ENCODE peak calls at places on chromosomes 4 and X, in nine cellular contexts. G is astrocyte of the spinal cord, N is PC-3, R is HCT116, W is heart right ventricle, P is osteoblast, Z is HFF-Myc, U is lung, B is thyroid gland. C is an unnamed sample.

GRCh38 chr4:37667197-37668100 is 18.7 kb downstream of the RELL1 start:
- DNase-seq in G (no peak), N (no peak), R (no peak), W (no peak), P (peak), Z (no peak), U (no peak), B (no peak), C (no peak)

GRCh38 chrX:107826286-107827136 is 845 bp downstream of the MID2 start:
- DNase-seq in G (peak), N (peak), R (no peak), W (peak), P (peak), Z (no peak), U (no peak), B (peak), C (no peak)

GRCh38 chr4:152516156-152516555 is 19.7 kb downstream of the FBXW7 start:
- DNase-seq in G (no peak), N (no peak), R (no peak), W (no peak), P (no peak), Z (peak), U (no peak), B (no peak), C (no peak)

GRCh38 chr4:38531126-38531737 is 132.8 kb upstream of the KLF3 start:
- DNase-seq in G (peak), N (no peak), R (no peak), W (no peak), P (peak), Z (peak), U (no peak), B (peak), C (peak)

GRCh38 chr4:93710847-93711430 is 117.6 kb upstream of the ATOH1 start:
- DNase-seq in G (no peak), N (peak), R (no peak), W (no peak), P (no peak), Z (no peak), U (peak), B (peak), C (no peak)

GRCh38 chr4:57320880-57321279 is 210.7 kb upstream of the IGFBP7 start:
- DNase-seq in G (no peak), N (no peak), R (no peak), W (no peak), P (no peak), Z (no peak), U (no peak), B (no peak), C (no peak)

GRCh38 chr4:107083-107443 is 17.2 kb upstream of the ZNF718 start:
- DNase-seq in G (no peak), N (no peak), R (no peak), W (no peak), P (no peak), Z (no peak), U (no peak), B (no peak), C (no peak)

GRCh38 chr4:79757580-79757979 is 315.4 kb downstream of the ANTXR2 start:
- DNase-seq in G (peak), N (peak), R (no peak), W (no peak), P (no peak), Z (no peak), U (no peak), B (no peak), C (peak)

DNA sequence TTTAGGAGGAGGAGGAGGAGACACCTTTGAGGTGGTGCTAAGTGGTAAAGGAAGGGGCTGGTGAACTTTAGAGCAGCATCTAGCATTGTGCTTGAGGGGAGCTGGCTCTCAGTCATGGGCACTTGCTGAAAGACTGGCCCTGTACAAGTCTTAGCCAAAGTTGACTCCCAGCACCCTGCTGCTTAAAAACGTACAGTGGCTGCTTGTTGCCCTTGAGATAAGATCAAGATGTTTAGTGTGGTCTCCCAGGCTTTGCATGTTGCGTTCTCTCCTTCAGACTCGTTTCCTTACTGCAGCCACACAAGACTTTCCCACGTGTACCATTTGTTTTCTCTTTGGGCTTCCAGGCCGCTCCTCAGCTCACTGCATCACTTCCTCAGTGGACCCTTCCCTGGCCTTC is 1.8 kb downstream of the MED28 start:
- DNase-seq in G (no peak), N (no peak), R (no peak), W (no peak), P (no peak), Z (no peak), U (no peak), B (no peak), C (no peak)
- H3K4me3 ChIP-seq in G (no peak), N (peak), R (no peak), W (no peak), P (no peak), Z (peak), U (no peak), B (no peak), C (no peak)

GRCh38 chrX:83860846-83861245 is at the start of gene CYLC1:
- DNase-seq in G (no peak), N (no peak), R (no peak), W (no peak), P (no peak), Z (no peak), U (no peak), B (no peak), C (no peak)
- TF ChIP-seq CTCF in G (no peak), N (no peak), R (no peak), W (no peak), P (no peak), Z (no peak), U (no peak), B (no peak), C (no peak)

GRCh38 chrX:36650622-36651021 is 357.5 kb upstream of the FAM47C start:
- DNase-seq in G (no peak), N (no peak), R (no peak), W (no peak), P (no peak), Z (no peak), U (no peak), B (no peak), C (no peak)
- H3K4me3 ChIP-seq in G (no peak), N (no peak), R (no peak), W (no peak), P (no peak), Z (no peak), U (no peak), B (no peak), C (no peak)

DNA sequence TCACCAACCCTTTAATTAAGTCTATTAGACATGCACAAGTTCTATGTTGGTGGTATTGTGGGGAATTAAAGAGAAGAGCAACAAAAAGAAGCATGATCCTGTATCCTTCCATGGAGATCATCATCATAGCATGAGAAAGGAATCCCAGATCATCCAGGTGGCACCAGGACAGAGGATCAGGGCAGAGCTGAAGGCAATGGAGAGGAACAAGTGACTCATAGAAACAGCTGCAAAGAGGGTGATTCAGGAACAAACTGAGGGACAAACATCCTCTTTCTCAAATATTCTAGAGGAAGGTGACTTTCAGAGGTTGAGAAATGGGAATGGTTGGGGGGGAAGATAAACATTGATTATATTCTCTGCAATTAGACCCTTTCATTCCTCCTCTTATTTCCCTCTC is 105.5 kb upstream of the OTUD4 start:
- DNase-seq in G (peak), N (peak), R (no peak), W (no peak), P (no peak), Z (no peak), U (no peak), B (no peak), C (no peak)
- TF ChIP-seq CTCF in G (no peak), N (no peak), R (no peak), W (no peak), P (no peak), Z (no peak), U (no peak), B (no peak), C (no peak)

GRCh38 chr4:123587983-123588494 is 191.4 kb downstream of the SPRY1 start:
- DNase-seq in G (peak), N (peak), R (peak), W (no peak), P (no peak), Z (peak), U (no peak), B (no peak), C (no peak)
- H3K4me3 ChIP-seq in G (no peak), N (peak), R (no peak), W (no peak), P (no peak), Z (no peak), U (no peak), B (no peak), C (no peak)

GRCh38 chr4:82680834-82681233 is 117.8 kb downstream of the SCD5 start:
- DNase-seq in G (peak), N (no peak), R (no peak), W (no peak), P (peak), Z (no peak), U (no peak), B (peak), C (no peak)

GRCh38 chr4:82678046-82678445 is 116.3 kb upstream of the TMEM150C start:
- DNase-seq in G (no peak), N (no peak), R (no peak), W (no peak), P (no peak), Z (no peak), U (no peak), B (no peak), C (no peak)

GRCh38 chr4:82681759-82682158 is 116.8 kb downstream of the SCD5 start:
- DNase-seq in G (no peak), N (no peak), R (no peak), W (no peak), P (no peak), Z (no peak), U (no peak), B (peak), C (no peak)

GRCh38 chr4:82677327-82677726 is 115.5 kb upstream of the TMEM150C start:
- DNase-seq in G (no peak), N (peak), R (no peak), W (no peak), P (no peak), Z (no peak), U (no peak), B (peak), C (no peak)

GRCh38 chr4:82679531-82679930 is 117.7 kb upstream of the TMEM150C start:
- DNase-seq in G (no peak), N (no peak), R (no peak), W (no peak), P (no peak), Z (no peak), U (no peak), B (no peak), C (no peak)
- TF ChIP-seq CTCF in G (no peak), N (no peak), R (no peak), W (no peak), P (no peak), Z (no peak), U (no peak), B (no peak), C (no peak)